ENCODE peak calls at places on chromosome 5, in six cellular contexts. H is AG04449, C is glutamatergic neuron, A is lower lobe of right lung, P is PC-3, W is GM13977. B is an unnamed sample.

GRCh38 chr5:78300464-78301045 is 6.1 kb upstream of the AP3B1 start:
- DNase-seq in H (no peak), C (no peak), A (no peak), P (peak; percentile 42), W (no peak), B (peak; percentile 5)

GRCh38 chr5:168174376-168174775 is 117.1 kb upstream of the WWC1 start:
- DNase-seq in H (no peak), C (no peak), A (no peak), P (no peak), W (no peak), B (no peak)

GRCh38 chr5:125410501-125411162 is 664.2 kb upstream of the ZNF608 start:
- DNase-seq in H (no peak), C (no peak), A (no peak), P (peak; percentile 46), W (no peak), B (peak; percentile 25)

GRCh38 chr5:144203750-144204596 is 33.3 kb downstream of the KCTD16 start:
- DNase-seq in H (no peak), C (peak; percentile 48), A (no peak), P (peak; percentile 73), W (peak; percentile 43), B (no peak)

GRCh38 chr5:1385395-1386273 is 40.7 kb upstream of the CLPTM1L start:
- DNase-seq in H (no peak), C (peak; percentile 87), A (peak; percentile 96), P (peak; percentile 66), W (peak; percentile 94), B (no peak)

GRCh38 chr5:92838253-92838652 is 742.8 kb downstream of the NR2F1-AS1 start:
- DNase-seq in H (no peak), C (no peak), A (no peak), P (peak; percentile 52), W (no peak), B (no peak)

GRCh38 chr5:17802256-17802655 is 168.0 kb downstream of the TAF11L14 start:
- DNase-seq in H (no peak), C (no peak), A (no peak), P (no peak), W (no peak), B (no peak)

GRCh38 chr5:16707168-16707868 is 90.5 kb upstream of the RETREG1 start:
- DNase-seq in H (no peak), C (no peak), A (no peak), P (no peak), W (no peak), B (no peak)

GRCh38 chr5:17185776-17186175 is 31.7 kb upstream of the BASP1 start:
- DNase-seq in H (peak; percentile 95), C (no peak), A (no peak), P (peak; percentile 70), W (no peak), B (peak; percentile 95)

GRCh38 chr5:134626369-134627014 is 6.1 kb downstream of the SAR1B start:
- DNase-seq in H (no peak), C (no peak), A (no peak), P (peak; percentile 61), W (no peak), B (peak; percentile 20)

GRCh38 chr5:173327084-173327947 is 898 bp downstream of the STC2 start:
- DNase-seq in H (no peak), C (peak; percentile 58), A (no peak), P (no peak), W (peak; percentile 60), B (no peak)
- TF ChIP-seq CTCF in H (no peak), C (no peak), A (no peak), P (no peak), W (no peak), B (no peak)

GRCh38 chr5:32450952-32451351 is 6.4 kb upstream of the ZFR start:
- DNase-seq in H (no peak), C (no peak), A (no peak), P (peak; percentile 15), W (no peak), B (no peak)
- TF ChIP-seq CTCF in H (no peak), C (peak; percentile 15), A (no peak), P (peak; percentile 55), W (no peak), B (peak; percentile 12)

DNA sequence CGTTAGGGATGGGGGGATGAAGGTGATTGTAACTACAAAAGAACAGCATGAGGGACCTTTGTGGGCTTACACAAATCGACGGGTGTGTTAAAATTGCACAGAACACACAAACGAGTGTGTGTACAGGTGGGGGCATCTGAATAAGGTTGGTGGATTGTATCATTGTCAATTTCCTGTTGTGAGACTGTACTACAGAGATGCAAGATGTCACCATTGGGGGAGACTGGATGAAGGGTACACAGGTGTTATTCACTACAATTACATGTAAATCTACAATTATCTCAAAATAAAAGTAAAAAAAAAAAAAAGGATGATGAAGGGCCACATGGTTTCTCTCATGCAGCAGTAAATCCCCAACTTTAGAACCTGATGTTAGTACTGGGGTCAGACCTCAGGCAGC is 31.4 kb upstream of the PHYKPL start:
- DNase-seq in H (no peak), C (no peak), A (no peak), P (no peak), W (no peak), B (no peak)
- TF ChIP-seq CTCF in H (no peak), C (no peak), A (no peak), P (no peak), W (no peak), B (no peak)

GRCh38 chr5:175567954-175568353 is 89.6 kb downstream of the SFXN1 start:
- DNase-seq in H (no peak), C (no peak), A (no peak), P (no peak), W (no peak), B (no peak)
- TF ChIP-seq CTCF in H (no peak), C (no peak), A (no peak), P (peak; percentile 41), W (no peak), B (no peak)

GRCh38 chr5:177509991-177510566 is 453 bp upstream of the DOK3 start:
- DNase-seq in H (no peak), C (no peak), A (no peak), P (no peak), W (peak; percentile 74), B (no peak)
- TF ChIP-seq CTCF in H (no peak), C (no peak), A (no peak), P (no peak), W (peak; percentile 23), B (no peak)

GRCh38 chr5:148193202-148193601 is 9.6 kb upstream of the SPINK6 start:
- DNase-seq in H (no peak), C (no peak), A (no peak), P (no peak), W (no peak), B (no peak)
- TF ChIP-seq CTCF in H (no peak), C (no peak), A (no peak), P (no peak), W (no peak), B (no peak)

B was measured in AG09309.